ENCODE peak calls at places on chromosome 11, in eight cellular contexts. F, S, C, T, P, N, Q and W are unnamed samples.

GRCh38 chr11:19546325-19546724 is 166.3 kb upstream of the NAV2 start:
- DNase-seq in F (no peak), S (no peak), C (no peak), T (no peak), P (no peak), N (no peak), Q (no peak), W (no peak)

GRCh38 chr11:8917157-8917820 is 6.3 kb downstream of the AKIP1 start:
- DNase-seq in F (no peak), S (peak), C (no peak), T (peak), P (peak), N (no peak), Q (no peak), W (no peak)

GRCh38 chr11:12692238-12693074 is 18.2 kb downstream of the TEAD1 start:
- DNase-seq in F (no peak), S (peak), C (peak), T (peak), P (peak), N (no peak), Q (no peak), W (peak)

GRCh38 chr11:71139516-71140205 is 112.7 kb downstream of the SHANK2 start:
- DNase-seq in F (no peak), S (no peak), C (peak), T (no peak), P (peak), N (no peak), Q (no peak), W (no peak)

GRCh38 chr11:1994121-1994520 is 3.5 kb downstream of the H19 start:
- DNase-seq in F (no peak), S (no peak), C (no peak), T (no peak), P (no peak), N (no peak), Q (peak), W (peak)

GRCh38 chr11:74687237-74688005 is 43.8 kb downstream of the CHRDL2 start:
- DNase-seq in F (no peak), S (no peak), C (no peak), T (peak), P (no peak), N (no peak), Q (no peak), W (peak)

GRCh38 chr11:35021589-35021988 is 105.2 kb downstream of the PDHX start:
- DNase-seq in F (no peak), S (no peak), C (no peak), T (no peak), P (no peak), N (no peak), Q (no peak), W (no peak)

GRCh38 chr11:5575159-5575558 is 5.5 kb upstream of the OR52B6 start:
- DNase-seq in F (no peak), S (no peak), C (no peak), T (no peak), P (no peak), N (no peak), Q (no peak), W (no peak)

GRCh38 chr11:60985991-60986915 is 14.8 kb downstream of the CD6 start:
- DNase-seq in F (peak), S (no peak), C (no peak), T (peak), P (no peak), N (no peak), Q (peak), W (peak)

GRCh38 chr11:13942908-13943505 is 19.5 kb upstream of the SPON1 start:
- DNase-seq in F (no peak), S (no peak), C (no peak), T (peak), P (no peak), N (no peak), Q (no peak), W (no peak)

GRCh38 chr11:74141274-74141695 is 29.5 kb downstream of the C2CD3 start:
- DNase-seq in F (no peak), S (no peak), C (no peak), T (peak), P (peak), N (no peak), Q (no peak), W (no peak)

GRCh38 chr11:27347949-27348879 is 14.8 kb downstream of the CCDC34 start:
- DNase-seq in F (no peak), S (no peak), C (peak), T (no peak), P (no peak), N (no peak), Q (no peak), W (no peak)

GRCh38 chr11:33689506-33689905 is 11.1 kb downstream of the C11orf91 start:
- DNase-seq in F (no peak), S (no peak), C (no peak), T (no peak), P (no peak), N (no peak), Q (no peak), W (no peak)

GRCh38 chr11:76599041-76600013 is 71.2 kb downstream of the LRRC32 start:
- DNase-seq in F (no peak), S (no peak), C (no peak), T (peak), P (peak), N (no peak), Q (no peak), W (peak)

GRCh38 chr11:83157755-83158473 is 983 bp downstream of the PCF11 start:
- DNase-seq in F (peak), S (peak), C (peak), T (peak), P (peak), N (peak), Q (peak), W (no peak)

GRCh38 chr11:134973801-134974200 is 561.8 kb upstream of the B3GAT1 start:
- DNase-seq in F (no peak), S (no peak), C (no peak), T (no peak), P (no peak), N (no peak), Q (no peak), W (no peak)

GRCh38 chr11:96424693-96425092 is 34.9 kb downstream of the JRKL start:
- DNase-seq in F (no peak), S (no peak), C (no peak), T (peak), P (no peak), N (no peak), Q (no peak), W (no peak)

GRCh38 chr11:128172046-128172878 is 415.1 kb downstream of the ETS1 start:
- DNase-seq in F (peak), S (peak), C (peak), T (peak), P (peak), N (peak), Q (peak), W (peak)

GRCh38 chr11:57772562-57772961 is 11.0 kb downstream of the CTNND1 start:
- DNase-seq in F (no peak), S (no peak), C (no peak), T (peak), P (no peak), N (no peak), Q (no peak), W (no peak)

GRCh38 chr11:65334696-65335295 is 1.1 kb downstream of the DPF2 start:
- DNase-seq in F (no peak), S (no peak), C (no peak), T (no peak), P (no peak), N (no peak), Q (no peak), W (no peak)

GRCh38 chr11:32527191-32527590 is 56.4 kb upstream of the EIF3M start:
- DNase-seq in F (no peak), S (no peak), C (no peak), T (no peak), P (no peak), N (no peak), Q (no peak), W (no peak)

GRCh38 chr11:35304393-35304790 is 115.0 kb downstream of the SLC1A2 start:
- DNase-seq in F (no peak), S (no peak), C (no peak), T (peak), P (peak), N (peak), Q (no peak), W (no peak)